ENCODE peak calls at places on chromosomes 4 and X, in nine cellular contexts. U, H, Q, S, W, D, R, O and C are unnamed samples.

GRCh38 chr4:182624281-182624680 is 292.9 kb downstream of the DCTD start:
- DNase-seq in O (no peak), W (no peak), R (no peak), U (no peak), H (no peak), Q (no peak), D (no peak), S (no peak), C (no peak)

GRCh38 chrX:154486396-154487207 is at the start of gene UBL4A:
- DNase-seq in S (peak; percentile 33), O (peak; percentile 67), W (peak; percentile 48), U (peak; percentile 89), Q (peak; percentile 79), D (peak; percentile 36), R (peak; percentile 68), H (peak; percentile 48), C (peak; percentile 79)

GRCh38 chrX:74656079-74656745 is 41.8 kb upstream of the RLIM start:
- DNase-seq in R (no peak), S (no peak), D (no peak), O (no peak), W (no peak), Q (no peak), U (no peak), H (no peak), C (no peak)

GRCh38 chr4:141999446-142000143 is 363.2 kb downstream of the IL15 start:
- DNase-seq in S (no peak), W (no peak), O (peak; percentile 80), Q (no peak), D (no peak), H (no peak), U (no peak), R (no peak), C (no peak)

GRCh38 chr4:139619644-139620043 is 46.0 kb upstream of the MGST2 start:
- DNase-seq in H (no peak), R (peak; percentile 44), S (no peak), W (no peak), O (peak; percentile 61), U (no peak), D (peak; percentile 42), Q (no peak), C (peak; percentile 64)

GRCh38 chr4:1199556-1200331 is 27.4 kb upstream of the SPON2 start:
- DNase-seq in W (no peak), Q (no peak), S (no peak), U (peak; percentile 62), D (no peak), R (no peak), O (no peak), H (no peak), C (no peak)

GRCh38 chr4:40856836-40857362 is 107.1 kb downstream of the NSUN7 start:
- DNase-seq in Q (peak; percentile 75), R (peak; percentile 61), O (no peak), H (peak; percentile 50), W (peak; percentile 72), S (peak; percentile 19), U (peak; percentile 88), D (peak; percentile 39), C (peak; percentile 51)

GRCh38 chr4:96356591-96357360 is 516.9 kb downstream of the PDHA2 start:
- DNase-seq in O (no peak), D (no peak), H (no peak), R (peak; percentile 61), U (no peak), W (no peak), S (no peak), Q (no peak), C (no peak)

GRCh38 chr4:154602404-154603020 is 9.9 kb downstream of the FGG start:
- DNase-seq in S (no peak), Q (no peak), D (peak; percentile 19), U (no peak), W (no peak), O (no peak), H (no peak), R (no peak), C (peak; percentile 81)

GRCh38 chrX:110966839-110967238 is 129.2 kb upstream of the PAK3 start:
- DNase-seq in U (no peak), D (peak; percentile 67), W (no peak), H (no peak), S (no peak), Q (no peak), R (no peak), O (no peak), C (no peak)

GRCh38 chrX:129144172-129145038 is 378.9 kb downstream of the SMARCA1 start:
- DNase-seq in D (no peak), H (no peak), R (peak; percentile 47), Q (no peak), O (no peak), W (no peak), S (no peak), U (no peak), C (no peak)